ENCODE peak calls at places on chromosomes 2 and 18, in nine cellular contexts. One of them, this sample, is unnamed.

GRCh38 chr2:111522231-111522768 is 361.7 kb downstream of the ANAPC1 start:
- DNase-seq in activated CD8-positive, alpha-beta T cell treated with anti-CD3 and anti-CD28 coated beads for 36 hours: no peak
- DNase-seq in upper lobe of right lung: no peak
- DNase-seq in astrocyte of the spinal cord: peak
- DNase-seq in lung: no peak
- DNase-seq in psoas muscle: no peak
- DNase-seq in NB4: no peak
- DNase-seq in AG10803: peak
- DNase-seq in tibial nerve: no peak
- DNase-seq in this sample: no peak

GRCh38 chr2:201257941-201258665 is 2.2 kb upstream of the CASP8 start:
- DNase-seq in activated CD8-positive, alpha-beta T cell treated with anti-CD3 and anti-CD28 coated beads for 36 hours: peak
- DNase-seq in upper lobe of right lung: peak
- DNase-seq in astrocyte of the spinal cord: peak
- DNase-seq in lung: peak
- DNase-seq in psoas muscle: peak
- DNase-seq in NB4: peak
- DNase-seq in AG10803: peak
- DNase-seq in tibial nerve: peak
- DNase-seq in this sample: no peak

GRCh38 chr2:155391613-155392012 is 693.1 kb downstream of the KCNJ3 start:
- DNase-seq in activated CD8-positive, alpha-beta T cell treated with anti-CD3 and anti-CD28 coated beads for 36 hours: no peak
- DNase-seq in upper lobe of right lung: no peak
- DNase-seq in astrocyte of the spinal cord: no peak
- DNase-seq in lung: no peak
- DNase-seq in psoas muscle: no peak
- DNase-seq in NB4: no peak
- DNase-seq in AG10803: no peak
- DNase-seq in tibial nerve: no peak
- DNase-seq in this sample: no peak

GRCh38 chr2:238093181-238094140 is 6.7 kb upstream of the ESPNL start:
- DNase-seq in activated CD8-positive, alpha-beta T cell treated with anti-CD3 and anti-CD28 coated beads for 36 hours: no peak
- DNase-seq in upper lobe of right lung: no peak
- DNase-seq in astrocyte of the spinal cord: no peak
- DNase-seq in lung: no peak
- DNase-seq in psoas muscle: peak
- DNase-seq in NB4: no peak
- DNase-seq in AG10803: no peak
- DNase-seq in tibial nerve: no peak
- DNase-seq in this sample: peak

GRCh38 chr2:231597014-231597611 is 4.4 kb downstream of the TEX44 start:
- DNase-seq in activated CD8-positive, alpha-beta T cell treated with anti-CD3 and anti-CD28 coated beads for 36 hours: no peak
- DNase-seq in upper lobe of right lung: peak
- DNase-seq in astrocyte of the spinal cord: peak
- DNase-seq in lung: no peak
- DNase-seq in psoas muscle: peak
- DNase-seq in NB4: no peak
- DNase-seq in AG10803: peak
- DNase-seq in tibial nerve: no peak
- DNase-seq in this sample: no peak

GRCh38 chr2:74843371-74844298 is 9.7 kb downstream of the HK2 start:
- DNase-seq in activated CD8-positive, alpha-beta T cell treated with anti-CD3 and anti-CD28 coated beads for 36 hours: peak
- DNase-seq in upper lobe of right lung: no peak
- DNase-seq in astrocyte of the spinal cord: peak
- DNase-seq in lung: no peak
- DNase-seq in psoas muscle: no peak
- DNase-seq in NB4: peak
- DNase-seq in AG10803: peak
- DNase-seq in tibial nerve: no peak
- DNase-seq in this sample: no peak

GRCh38 chr2:45699032-45699658 is 47.7 kb downstream of the PRKCE start:
- DNase-seq in activated CD8-positive, alpha-beta T cell treated with anti-CD3 and anti-CD28 coated beads for 36 hours: peak
- DNase-seq in upper lobe of right lung: no peak
- DNase-seq in astrocyte of the spinal cord: peak
- DNase-seq in lung: no peak
- DNase-seq in psoas muscle: no peak
- DNase-seq in NB4: no peak
- DNase-seq in AG10803: peak
- DNase-seq in tibial nerve: no peak
- DNase-seq in this sample: no peak

GRCh38 chr2:133362061-133362476 is 206.2 kb downstream of the NCKAP5 start:
- DNase-seq in activated CD8-positive, alpha-beta T cell treated with anti-CD3 and anti-CD28 coated beads for 36 hours: no peak
- DNase-seq in upper lobe of right lung: no peak
- DNase-seq in astrocyte of the spinal cord: peak
- DNase-seq in lung: no peak
- DNase-seq in psoas muscle: no peak
- DNase-seq in NB4: peak
- DNase-seq in AG10803: peak
- DNase-seq in tibial nerve: no peak
- DNase-seq in this sample: no peak

GRCh38 chr2:62787381-62787780 is 81.9 kb downstream of the EHBP1 start:
- DNase-seq in activated CD8-positive, alpha-beta T cell treated with anti-CD3 and anti-CD28 coated beads for 36 hours: no peak
- DNase-seq in upper lobe of right lung: no peak
- DNase-seq in astrocyte of the spinal cord: peak
- DNase-seq in lung: no peak
- DNase-seq in psoas muscle: no peak
- DNase-seq in NB4: peak
- DNase-seq in AG10803: peak
- DNase-seq in tibial nerve: no peak
- DNase-seq in this sample: no peak

GRCh38 chr18:867257-867656 is 37.4 kb upstream of the ADCYAP1 start:
- DNase-seq in activated CD8-positive, alpha-beta T cell treated with anti-CD3 and anti-CD28 coated beads for 36 hours: no peak
- DNase-seq in upper lobe of right lung: no peak
- DNase-seq in astrocyte of the spinal cord: no peak
- DNase-seq in lung: no peak
- DNase-seq in psoas muscle: no peak
- DNase-seq in NB4: no peak
- DNase-seq in AG10803: no peak
- DNase-seq in tibial nerve: no peak
- DNase-seq in this sample: no peak

GRCh38 chr18:864872-865273 is 39.8 kb upstream of the ADCYAP1 start:
- DNase-seq in activated CD8-positive, alpha-beta T cell treated with anti-CD3 and anti-CD28 coated beads for 36 hours: peak
- DNase-seq in upper lobe of right lung: peak
- DNase-seq in astrocyte of the spinal cord: peak
- DNase-seq in lung: peak
- DNase-seq in psoas muscle: peak
- DNase-seq in NB4: peak
- DNase-seq in AG10803: peak
- DNase-seq in tibial nerve: peak
- DNase-seq in this sample: peak
- TF ChIP-seq CTCF in activated CD8-positive, alpha-beta T cell treated with anti-CD3 and anti-CD28 coated beads for 36 hours: peak
- TF ChIP-seq CTCF in upper lobe of right lung: peak
- TF ChIP-seq CTCF in astrocyte of the spinal cord: peak
- TF ChIP-seq CTCF in lung: peak
- TF ChIP-seq CTCF in psoas muscle: peak
- TF ChIP-seq CTCF in NB4: peak
- TF ChIP-seq CTCF in AG10803: peak
- TF ChIP-seq CTCF in tibial nerve: peak
- TF ChIP-seq CTCF in this sample: peak

DNA sequence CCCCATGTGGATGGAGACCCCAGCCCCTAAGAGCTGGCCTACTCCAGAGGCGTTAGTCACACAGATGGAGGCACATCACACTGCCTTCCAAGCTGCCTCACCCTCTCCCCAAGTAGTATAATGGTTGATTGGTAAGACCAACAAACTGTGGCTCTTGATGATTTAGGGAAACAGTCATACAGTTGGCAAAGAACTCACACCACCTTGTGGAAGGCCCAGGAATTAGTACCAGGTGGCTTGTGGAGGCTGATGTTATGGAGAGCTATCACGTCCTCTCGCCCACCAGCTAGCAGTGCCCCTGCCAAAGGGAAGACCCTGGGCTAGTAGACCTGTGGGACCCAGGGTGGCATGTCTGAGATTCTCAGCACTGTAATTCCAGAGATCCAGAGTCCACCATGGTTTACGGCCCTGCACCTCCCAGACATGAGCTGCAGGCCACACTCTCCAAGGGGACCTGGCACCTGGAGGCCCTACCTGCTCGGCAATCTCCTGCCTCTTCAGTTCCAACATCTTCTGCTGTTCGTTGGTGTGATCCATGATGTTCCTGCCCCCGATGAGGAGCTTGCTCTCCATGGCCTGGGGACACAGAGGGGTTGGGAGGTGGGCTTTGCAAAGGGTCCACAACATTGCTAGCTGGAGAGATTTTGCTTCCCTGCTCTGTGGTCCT is 26.3 kb downstream of the KIF3C start:
- DNase-seq in activated CD8-positive, alpha-beta T cell treated with anti-CD3 and anti-CD28 coated beads for 36 hours: peak
- DNase-seq in upper lobe of right lung: no peak
- DNase-seq in astrocyte of the spinal cord: no peak
- DNase-seq in lung: no peak
- DNase-seq in psoas muscle: no peak
- DNase-seq in NB4: peak
- DNase-seq in AG10803: no peak
- DNase-seq in tibial nerve: no peak
- DNase-seq in this sample: no peak
- TF ChIP-seq CTCF in activated CD8-positive, alpha-beta T cell treated with anti-CD3 and anti-CD28 coated beads for 36 hours: no peak
- TF ChIP-seq CTCF in upper lobe of right lung: no peak
- TF ChIP-seq CTCF in astrocyte of the spinal cord: no peak
- TF ChIP-seq CTCF in lung: no peak
- TF ChIP-seq CTCF in psoas muscle: no peak
- TF ChIP-seq CTCF in NB4: peak
- TF ChIP-seq CTCF in AG10803: no peak
- TF ChIP-seq CTCF in tibial nerve: no peak
- TF ChIP-seq CTCF in this sample: no peak

GRCh38 chr18:22981274-22982133 is 48.4 kb downstream of the RBBP8 start:
- DNase-seq in activated CD8-positive, alpha-beta T cell treated with anti-CD3 and anti-CD28 coated beads for 36 hours: no peak
- DNase-seq in upper lobe of right lung: no peak
- DNase-seq in astrocyte of the spinal cord: no peak
- DNase-seq in lung: no peak
- DNase-seq in psoas muscle: no peak
- DNase-seq in NB4: no peak
- DNase-seq in AG10803: no peak
- DNase-seq in tibial nerve: no peak
- DNase-seq in this sample: no peak
- TF ChIP-seq CTCF in activated CD8-positive, alpha-beta T cell treated with anti-CD3 and anti-CD28 coated beads for 36 hours: no peak
- TF ChIP-seq CTCF in upper lobe of right lung: no peak
- TF ChIP-seq CTCF in astrocyte of the spinal cord: no peak
- TF ChIP-seq CTCF in lung: no peak
- TF ChIP-seq CTCF in psoas muscle: no peak
- TF ChIP-seq CTCF in NB4: no peak
- TF ChIP-seq CTCF in AG10803: no peak
- TF ChIP-seq CTCF in tibial nerve: no peak
- TF ChIP-seq CTCF in this sample: no peak

DNA sequence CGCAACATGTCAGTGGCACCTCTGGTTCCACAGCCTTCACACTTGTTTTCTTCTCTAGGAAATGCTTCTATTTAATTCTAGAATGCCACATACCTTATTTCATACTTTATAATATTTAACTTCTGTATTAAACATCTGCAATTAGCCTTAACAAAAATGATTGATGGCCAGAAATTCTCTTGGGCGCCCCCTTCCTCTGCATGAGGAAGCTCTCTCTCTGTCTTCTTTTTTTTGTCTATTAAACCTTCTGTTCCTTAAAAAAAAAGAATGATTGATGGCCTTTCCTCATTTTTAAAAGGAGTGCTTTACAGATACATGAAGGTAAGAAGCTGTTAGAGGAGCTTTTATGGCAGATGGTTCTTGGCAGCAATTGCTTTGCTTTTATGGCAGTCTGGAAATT is 526.8 kb downstream of the SLC4A3 start:
- DNase-seq in activated CD8-positive, alpha-beta T cell treated with anti-CD3 and anti-CD28 coated beads for 36 hours: no peak
- DNase-seq in upper lobe of right lung: no peak
- DNase-seq in astrocyte of the spinal cord: no peak
- DNase-seq in lung: no peak
- DNase-seq in psoas muscle: no peak
- DNase-seq in NB4: no peak
- DNase-seq in AG10803: no peak
- DNase-seq in tibial nerve: no peak
- DNase-seq in this sample: no peak
- TF ChIP-seq CTCF in activated CD8-positive, alpha-beta T cell treated with anti-CD3 and anti-CD28 coated beads for 36 hours: no peak
- TF ChIP-seq CTCF in upper lobe of right lung: no peak
- TF ChIP-seq CTCF in astrocyte of the spinal cord: no peak
- TF ChIP-seq CTCF in lung: no peak
- TF ChIP-seq CTCF in psoas muscle: no peak
- TF ChIP-seq CTCF in NB4: peak
- TF ChIP-seq CTCF in AG10803: peak
- TF ChIP-seq CTCF in tibial nerve: no peak
- TF ChIP-seq CTCF in this sample: peak